ENCODE peak calls at places on chromosomes 11 and 22, in four cellular contexts. M is mucosa of gallbladder, K is psoas muscle, O is T-helper 9 cell. N is an unnamed sample.

GRCh38 chr11:70046089-70046488 is 32.0 kb upstream of the ANO1 start:
- DNase-seq in M (no peak), O (no peak), K (no peak), N (no peak)

GRCh38 chr22:37907036-37907954 is 1.2 kb downstream of the MICALL1 start:
- DNase-seq in M (no peak), K (no peak), O (no peak), N (no peak)

GRCh38 chr11:132959663-132960062 is 572.6 kb downstream of the OPCML start:
- DNase-seq in O (no peak), M (no peak), K (no peak), N (no peak)

GRCh38 chr11:2263724-2264360 is 6.5 kb downstream of the ASCL2 start:
- DNase-seq in O (no peak), K (no peak), M (no peak), N (no peak)

GRCh38 chr11:87431386-87431785 is 393.7 kb downstream of the TMEM135 start:
- DNase-seq in K (no peak), O (no peak), M (no peak), N (no peak)

GRCh38 chr11:66363805-66364535 is 7.6 kb downstream of the SLC29A2 start:
- DNase-seq in K (peak), M (no peak), O (peak), N (no peak)

GRCh38 chr22:46110215-46110614 is 40.1 kb upstream of the PPARA start:
- DNase-seq in K (no peak), M (no peak), O (no peak), N (no peak)

GRCh38 chr22:34669001-34669400 is 397.0 kb upstream of the ISX start:
- DNase-seq in M (no peak), K (no peak), O (no peak), N (no peak)

GRCh38 chr11:43150697-43151096 is 161.1 kb upstream of the API5 start:
- DNase-seq in M (no peak), O (no peak), K (no peak), N (no peak)

GRCh38 chr11:108654994-108655631 is 9.8 kb upstream of the DDX10 start:
- DNase-seq in K (no peak), M (no peak), O (no peak), N (no peak)

GRCh38 chr11:96012086-96012824 is 88.3 kb upstream of the MTMR2 start:
- DNase-seq in M (peak), O (peak), K (no peak), N (no peak)

GRCh38 chr11:11884774-11885481 is 43.2 kb downstream of the USP47 start:
- DNase-seq in O (no peak), M (no peak), K (no peak), N (no peak)

GRCh38 chr11:43918662-43919061 is 23.8 kb upstream of the C11orf96 start:
- DNase-seq in K (no peak), M (no peak), O (no peak), N (no peak)

GRCh38 chr22:49747130-49747529 is 80.5 kb downstream of the BRD1 start:
- DNase-seq in O (no peak), K (no peak), M (no peak), N (no peak)

GRCh38 chr11:77151804-77152513 is 23.9 kb downstream of the MYO7A start:
- DNase-seq in M (peak), K (no peak), O (peak), N (no peak)

GRCh38 chr11:77994434-77995362 is at the start of gene INTS4:
- DNase-seq in O (peak), M (peak), K (peak), N (peak)

N was measured in esophagus squamous epithelium.